ENCODE peak calls at places on chromosomes 11 and 22, in six cellular contexts. F is GM04504; I is right lobe of liver; K is stimulated activated CD4-positive, alpha-beta T cell treated with anti-CD3 and anti-CD28 coated beads, Interleukin-2, amount 100 ng/mL, for 48 hours; V is HS-27A; E is A549. G is an unnamed sample.
A peak's percentile ranks its signal among the peaks of the same experiment; 100 is the strongest.

GRCh38 chr11:67666303-67666645 is 8.1 kb downstream of the ALDH3B2 start:
- DNase-seq in V (no peak), I (no peak), E (no peak), K (no peak), F (no peak), G (no peak)

GRCh38 chr11:10920205-10920604 is 62.4 kb upstream of the ZBED5 start:
- DNase-seq in V (no peak), K (no peak), E (no peak), I (no peak), F (no peak), G (no peak)

GRCh38 chr11:92920295-92920694 is 49.2 kb upstream of the MTNR1B start:
- DNase-seq in E (no peak), V (no peak), F (no peak), K (no peak), I (no peak), G (no peak)

GRCh38 chr11:58561394-58562102 is 14.1 kb downstream of the LPXN start:
- DNase-seq in V (no peak), E (no peak), F (no peak), K (no peak), I (no peak), G (no peak)

GRCh38 chr22:49765091-49765771 is 62.4 kb downstream of the BRD1 start:
- DNase-seq in K (no peak), E (no peak), F (no peak), I (peak; percentile 37), V (no peak), G (no peak)

GRCh38 chr11:10490398-10491232 is 35.6 kb downstream of the AMPD3 start:
- DNase-seq in V (peak; percentile 97), I (peak; percentile 63), K (no peak), E (peak; percentile 91), F (peak; percentile 98), G (peak; percentile 82)

GRCh38 chr22:35421121-35421520 is 21.2 kb downstream of the MCM5 start:
- DNase-seq in V (no peak), E (no peak), F (no peak), K (no peak), I (no peak), G (no peak)

GRCh38 chr11:12287374-12288211 is 89.8 kb upstream of the PARVA start:
- DNase-seq in F (peak; percentile 94), E (peak; percentile 97), K (no peak), I (peak; percentile 43), V (peak; percentile 99), G (no peak)

GRCh38 chr11:97722721-97723120 is 1298.0 kb upstream of the CNTN5 start:
- DNase-seq in F (no peak), E (no peak), K (no peak), V (no peak), I (no peak), G (no peak)

GRCh38 chr11:18490319-18490718 is 34.7 kb downstream of the LDHAL6A start:
- DNase-seq in E (no peak), F (peak; percentile 5), I (no peak), V (no peak), K (no peak), G (no peak)

GRCh38 chr11:33769542-33769941 is 4.8 kb downstream of the FBXO3 start:
- DNase-seq in F (no peak), K (no peak), E (no peak), V (no peak), I (no peak), G (no peak)

GRCh38 chr22:33101550-33101949 is 43.4 kb upstream of the SYN3 start:
- DNase-seq in K (no peak), I (no peak), F (no peak), V (no peak), E (no peak), G (no peak)

GRCh38 chr11:119482561-119483001 is 59.6 kb upstream of the THY1 start:
- DNase-seq in I (peak; percentile 39), V (no peak), E (no peak), F (no peak), K (no peak), G (no peak)

GRCh38 chr22:43375951-43376455 is 32.8 kb upstream of the SCUBE1 start:
- DNase-seq in F (no peak), E (no peak), V (no peak), K (no peak), I (no peak), G (no peak)

GRCh38 chr11:60871378-60872061 is 4.2 kb downstream of the ZP1 start:
- DNase-seq in K (no peak), I (no peak), F (peak; percentile 32), V (no peak), E (no peak), G (no peak)

GRCh38 chr22:37065961-37066360 is 14.4 kb downstream of the KCTD17 start:
- DNase-seq in E (no peak), V (no peak), F (no peak), I (no peak), K (no peak), G (peak; percentile 3)

GRCh38 chr11:111348147-111348546 is 30.9 kb downstream of the POU2AF1 start:
- DNase-seq in V (no peak), E (no peak), I (no peak), K (no peak), F (no peak), G (no peak)

GRCh38 chr11:103537904-103538502 is 428.8 kb downstream of the DYNC2H1 start:
- DNase-seq in K (no peak), F (no peak), V (no peak), E (no peak), I (no peak), G (no peak)

GRCh38 chr22:39967103-39967829 is 7.1 kb downstream of the TMA7B start:
- DNase-seq in K (no peak), I (no peak), E (no peak), V (no peak), F (no peak), G (no peak)

GRCh38 chr11:84923489-84923888 is 703.7 kb downstream of the DLG2 start:
- DNase-seq in I (no peak), V (no peak), K (no peak), E (no peak), F (no peak), G (no peak)

GRCh38 chr11:103659138-103659734 is 377.2 kb upstream of the DDI1 start:
- DNase-seq in K (no peak), V (no peak), F (no peak), E (no peak), I (no peak), G (no peak)

GRCh38 chr11:86610559-86611341 is 61.7 kb downstream of the ME3 start:
- DNase-seq in E (no peak), I (no peak), K (no peak), V (no peak), F (no peak), G (peak; percentile 50)

GRCh38 chr22:40628354-40629042 is 8.0 kb downstream of the MRTFA start:
- DNase-seq in K (no peak), E (no peak), F (no peak), I (no peak), V (no peak), G (no peak)

GRCh38 chr11:44527476-44527875 is 38.0 kb upstream of the CD82 start:
- DNase-seq in F (no peak), K (no peak), V (no peak), I (no peak), E (no peak), G (no peak)

GRCh38 chr11:2693271-2693833 is 6.4 kb downstream of the KCNQ1OT1 start:
- DNase-seq in F (no peak), I (peak; percentile 31), K (no peak), V (no peak), E (no peak), G (no peak)

GRCh38 chr11:32391965-32392553 is 43.3 kb downstream of the WT1 start:
- DNase-seq in V (no peak), F (no peak), K (no peak), I (no peak), E (no peak), G (no peak)

GRCh38 chr11:80779907-80780615 is 1339.2 kb upstream of the TENM4 start:
- DNase-seq in I (no peak), F (no peak), E (no peak), V (no peak), K (no peak), G (no peak)

GRCh38 chr22:45548991-45549736 is 46.5 kb downstream of the FBLN1 start:
- DNase-seq in I (no peak), F (peak; percentile 94), E (peak; percentile 90), K (no peak), V (peak; percentile 64), G (no peak)

GRCh38 chr11:73216466-73216865 is 1.6 kb upstream of the P2RY2 start:
- DNase-seq in V (no peak), F (no peak), I (no peak), K (no peak), E (no peak), G (no peak)

GRCh38 chr22:37284807-37285355 is 2.6 kb downstream of the CYTH4 start:
- DNase-seq in V (no peak), K (no peak), I (peak; percentile 56), E (no peak), F (no peak), G (peak; percentile 86)

GRCh38 chr11:126416542-126417090 is 61.1 kb downstream of the ST3GAL4 start:
- DNase-seq in V (no peak), E (no peak), I (peak; percentile 83), F (peak; percentile 52), K (peak; percentile 63), G (peak; percentile 96)

GRCh38 chr11:72724851-72725730 is 27.1 kb downstream of the ARAP1 start:
- DNase-seq in V (peak; percentile 68), E (peak; percentile 83), I (no peak), F (peak; percentile 46), K (peak; percentile 74), G (no peak)

GRCh38 chr22:44583076-44583760 is 85.2 kb upstream of the RTL6 start:
- DNase-seq in I (peak; percentile 33), F (no peak), K (no peak), V (no peak), E (peak; percentile 18), G (no peak)

GRCh38 chr22:43199541-43199940 is 12.6 kb upstream of the TTLL12 start:
- DNase-seq in V (no peak), K (no peak), E (no peak), I (no peak), F (no peak), G (no peak)

GRCh38 chr22:40890881-40891280 is 29.0 kb upstream of the DNAJB7 start:
- DNase-seq in K (no peak), I (no peak), E (no peak), F (peak; percentile 24), V (no peak), G (no peak)

GRCh38 chr11:16408619-16409018 is 52.3 kb upstream of the SOX6 start:
- DNase-seq in F (no peak), K (no peak), I (no peak), E (no peak), V (no peak), G (no peak)

GRCh38 chr11:113474362-113475159 is 637 bp downstream of the DRD2 start:
- DNase-seq in F (peak; percentile 46), E (peak; percentile 28), V (no peak), I (peak; percentile 63), K (peak; percentile 51), G (no peak)

GRCh38 chr11:71418643-71419042 is 29.6 kb downstream of the DHCR7 start:
- DNase-seq in K (peak; percentile 8), V (no peak), F (no peak), E (no peak), I (no peak), G (no peak)

G was measured in Right ventricle myocardium inferior.